ENCODE peak calls at places on chromosomes 5 and 9, in ten cellular contexts. Y is HFFc6; I is stimulated activated CD8-positive, alpha-beta memory T cell treated with anti-CD3 and anti-CD28 coated beads, Interleukin-12 subunit alpha, Interleukin-12 subunit beta, amount 100 ng/mL, for 1 hour; J is NCI-H774; E is amniotic stem cell; L is NAMALWA; M is fibroblast of lung; H is heart left ventricle; V is neuronal stem cell; Z is germinal center. D is an unnamed sample.

GRCh38 chr9:22528485-22528884 is 81.9 kb downstream of the DMRTA1 start:
- DNase-seq in Y (peak; percentile 21), I (no peak), J (no peak), E (peak; percentile 26), L (no peak), M (peak; percentile 3), H (no peak), V (no peak), Z (no peak), D (peak; percentile 8)

GRCh38 chr5:121273818-121274433 is 577.8 kb upstream of the FTMT start:
- DNase-seq in Y (peak; percentile 1), I (no peak), J (no peak), E (peak; percentile 83), L (no peak), M (peak; percentile 63), H (no peak), V (no peak), Z (no peak), D (no peak)

GRCh38 chr5:175657593-175658271 is at the start of gene HRH2:
- DNase-seq in Y (no peak), I (no peak), J (no peak), E (no peak), L (no peak), M (peak; percentile 14), H (peak; percentile 57), V (no peak), Z (no peak), D (peak; percentile 68)

GRCh38 chr5:1063661-1064382 is 48.0 kb downstream of the SLC12A7 start:
- DNase-seq in Y (no peak), I (no peak), J (no peak), E (no peak), L (no peak), M (no peak), H (no peak), V (no peak), Z (no peak), D (no peak)

GRCh38 chr9:136820947-136821332 is 13.2 kb downstream of the RABL6 start:
- DNase-seq in Y (no peak), I (no peak), J (no peak), E (no peak), L (no peak), M (peak; percentile 45), H (no peak), V (no peak), Z (no peak), D (peak; percentile 42)

GRCh38 chr5:39355324-39355723 is 9.0 kb downstream of the C9 start:
- DNase-seq in Y (no peak), I (no peak), J (no peak), E (no peak), L (no peak), M (no peak), H (no peak), V (no peak), Z (no peak), D (no peak)

GRCh38 chr9:126791406-126792230 is 13.2 kb upstream of the ZBTB43 start:
- DNase-seq in Y (peak; percentile 95), I (no peak), J (no peak), E (peak; percentile 85), L (no peak), M (peak; percentile 74), H (no peak), V (no peak), Z (no peak), D (no peak)

GRCh38 chr5:179143446-179143845 is 83.3 kb downstream of the ZNF354C start:
- DNase-seq in Y (no peak), I (no peak), J (no peak), E (no peak), L (peak; percentile 27), M (peak; percentile 38), H (no peak), V (peak; percentile 45), Z (no peak), D (no peak)

GRCh38 chr9:117979914-117980313 is 275.7 kb downstream of the TLR4 start:
- DNase-seq in Y (no peak), I (no peak), J (no peak), E (no peak), L (no peak), M (no peak), H (no peak), V (no peak), Z (no peak), D (no peak)

D was measured in Ammon's horn.